ENCODE peak calls at places on chromosomes 5 and 9, in six cellular contexts. U is prostate gland, X is AG09319, W is HL-60, D is upper lobe of right lung, L is foreskin fibroblast. V is an unnamed sample.

GRCh38 chr5:9954869-9955268 is 294.8 kb downstream of the ATPSCKMT start:
- DNase-seq in D (no peak), U (no peak), L (no peak), W (no peak), X (peak), V (no peak)

GRCh38 chr9:114207845-114208244 is 52.5 kb downstream of the COL27A1 start:
- DNase-seq in D (no peak), X (no peak), L (no peak), U (no peak), W (no peak), V (no peak)

GRCh38 chr5:115214541-115214940 is 44.8 kb upstream of the TRIM36 start:
- DNase-seq in U (no peak), D (no peak), L (no peak), W (no peak), X (no peak), V (no peak)

GRCh38 chr9:105842023-105842644 is 147.8 kb downstream of the TMEM38B start:
- DNase-seq in L (peak), W (peak), D (no peak), X (peak), U (no peak), V (peak)

GRCh38 chr9:93677641-93678136 is 101.3 kb downstream of the PHF2 start:
- DNase-seq in U (no peak), W (no peak), L (no peak), D (peak), X (no peak), V (no peak)

GRCh38 chr9:68507098-68507795 is 33.4 kb downstream of the TMEM252 start:
- DNase-seq in U (no peak), W (no peak), D (no peak), L (no peak), X (no peak), V (peak)

GRCh38 chr5:93723005-93723404 is 18.4 kb downstream of the POU5F2 start:
- DNase-seq in W (no peak), U (no peak), L (peak), D (no peak), X (no peak), V (no peak)

GRCh38 chr5:93787598-93787997 is 46.2 kb upstream of the POU5F2 start:
- DNase-seq in L (no peak), D (no peak), U (no peak), W (no peak), X (no peak), V (no peak)

GRCh38 chr9:133370680-133371079 is 5.2 kb downstream of the SURF4 start:
- DNase-seq in W (no peak), X (no peak), D (no peak), L (no peak), U (no peak), V (no peak)

GRCh38 chr9:125119643-125120286 is 23.6 kb downstream of the SCAI start:
- DNase-seq in W (no peak), X (no peak), U (no peak), L (peak), D (no peak), V (no peak)
- TF ChIP-seq CTCF in W (no peak), X (peak), U (no peak), L (peak), D (no peak), V (no peak)

DNA sequence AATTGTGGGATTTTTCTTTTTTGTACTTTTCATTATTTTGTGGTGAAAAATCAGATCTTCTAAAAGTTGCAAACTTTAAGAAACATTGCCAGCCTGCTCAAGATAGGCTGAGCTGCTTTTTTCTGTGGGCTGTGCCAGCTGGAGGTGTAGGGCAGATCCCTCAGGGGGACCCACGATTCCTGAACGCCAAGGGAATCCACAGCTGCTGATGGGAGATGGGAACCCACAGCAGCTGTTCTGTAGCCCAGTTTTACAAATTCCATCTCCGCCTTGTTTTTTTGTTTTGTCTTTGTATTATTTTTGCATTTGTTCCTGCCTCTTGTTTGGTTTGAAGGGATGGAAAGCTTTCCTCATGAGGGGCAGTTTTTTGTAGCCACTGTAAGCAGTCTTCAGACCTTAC is 91.0 kb downstream of the WWC1 start:
- DNase-seq in W (no peak), D (no peak), L (no peak), U (no peak), X (no peak), V (no peak)
- TF ChIP-seq CTCF in W (no peak), D (no peak), L (no peak), U (no peak), X (no peak), V (no peak)

DNA sequence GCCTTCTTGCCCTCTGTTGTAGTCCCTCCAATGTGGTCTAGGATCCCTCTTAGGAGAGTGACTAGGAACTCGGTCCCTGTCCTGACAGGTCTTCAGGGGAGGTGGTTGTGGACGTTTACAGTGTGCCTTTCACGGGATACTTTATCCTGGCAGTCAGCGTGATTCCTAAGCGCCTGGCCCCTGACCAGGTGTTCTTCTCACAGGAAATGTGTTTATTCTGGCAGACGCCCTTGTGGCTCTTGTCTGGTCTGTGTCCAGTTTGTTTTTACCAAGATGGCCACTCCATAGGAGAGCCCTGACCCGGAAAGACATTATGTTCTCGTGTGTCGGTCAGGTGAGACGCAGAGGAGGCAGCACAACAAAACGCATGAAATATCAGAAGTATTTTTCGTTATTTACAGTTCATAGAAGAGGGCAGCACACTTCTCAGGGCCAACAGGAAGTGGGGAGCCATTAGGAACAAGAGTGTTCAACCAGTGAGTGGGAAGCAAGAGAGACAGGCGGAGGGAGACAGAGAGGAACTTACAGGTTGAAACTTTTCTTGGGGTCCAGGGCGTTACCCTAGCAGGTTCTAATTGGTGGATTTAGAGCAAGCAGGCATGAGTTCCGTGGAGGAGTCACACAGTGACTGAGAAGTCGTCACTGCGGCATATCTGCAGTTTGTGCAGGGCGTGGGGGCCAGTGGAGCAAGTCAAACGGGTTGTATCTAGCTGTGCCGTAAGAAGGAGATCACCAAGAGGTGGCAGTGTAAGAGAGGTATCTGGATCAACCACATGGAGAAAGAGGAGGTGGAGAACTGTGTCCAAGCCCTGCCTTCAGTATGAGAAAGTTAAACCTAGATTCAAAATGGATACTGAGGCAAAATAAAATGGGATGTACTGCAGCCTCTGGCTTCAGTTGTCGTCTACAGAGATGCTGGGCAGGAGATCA is 412.9 kb downstream of the ZSWIM6 start:
- DNase-seq in D (no peak), W (no peak), L (no peak), U (peak), X (no peak), V (no peak)
- TF ChIP-seq CTCF in D (no peak), W (no peak), L (no peak), U (no peak), X (no peak), V (no peak)

DNA sequence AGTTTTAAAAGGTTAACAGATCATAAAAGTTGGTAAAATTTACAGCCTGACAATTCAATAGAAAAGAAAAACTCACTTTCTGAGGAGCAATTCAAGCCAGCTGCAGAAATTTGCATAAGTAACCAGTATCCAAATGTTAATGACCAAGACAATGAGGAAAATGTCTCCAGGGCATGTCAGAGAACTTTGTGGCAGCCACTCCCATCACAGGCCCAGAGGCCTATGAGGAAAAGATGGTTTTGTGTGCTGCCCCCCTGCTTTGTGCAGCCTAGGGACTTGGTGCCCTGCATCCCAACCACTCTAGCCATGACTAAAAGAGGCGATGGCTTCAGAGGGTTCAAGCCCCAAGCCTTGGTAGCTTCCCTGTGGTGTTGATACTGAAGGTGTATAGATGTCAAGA is 1406.4 kb upstream of the ACO1 start:
- DNase-seq in W (no peak), L (no peak), X (no peak), U (no peak), D (no peak), V (no peak)
- TF ChIP-seq CTCF in W (no peak), L (no peak), X (no peak), U (no peak), D (no peak), V (no peak)

GRCh38 chr9:99192786-99193465 is 28.8 kb downstream of the ALG2 start:
- DNase-seq in X (no peak), U (no peak), L (peak), D (no peak), W (peak), V (no peak)

GRCh38 chr9:99189887-99190596 is 31.7 kb downstream of the ALG2 start:
- DNase-seq in U (no peak), W (no peak), D (no peak), X (no peak), L (no peak), V (no peak)

GRCh38 chr9:99190597-99191283 is 31.0 kb downstream of the ALG2 start:
- DNase-seq in W (no peak), X (no peak), D (no peak), U (no peak), L (no peak), V (no peak)

GRCh38 chr9:99197124-99197630 is 24.6 kb downstream of the ALG2 start:
- DNase-seq in D (no peak), L (no peak), W (no peak), X (no peak), U (no peak), V (no peak)

GRCh38 chr9:99193466-99193821 is 28.3 kb downstream of the ALG2 start:
- DNase-seq in U (no peak), X (no peak), L (no peak), W (peak), D (no peak), V (no peak)
- TF ChIP-seq CTCF in U (no peak), X (no peak), L (no peak), W (no peak), D (no peak), V (no peak)

GRCh38 chr9:38662763-38663593 is 42.6 kb upstream of the ANKRD18A start:
- DNase-seq in D (no peak), X (no peak), U (no peak), L (peak), W (no peak), V (no peak)
- TF ChIP-seq CTCF in D (no peak), X (peak), U (no peak), L (no peak), W (no peak), V (no peak)

DNA sequence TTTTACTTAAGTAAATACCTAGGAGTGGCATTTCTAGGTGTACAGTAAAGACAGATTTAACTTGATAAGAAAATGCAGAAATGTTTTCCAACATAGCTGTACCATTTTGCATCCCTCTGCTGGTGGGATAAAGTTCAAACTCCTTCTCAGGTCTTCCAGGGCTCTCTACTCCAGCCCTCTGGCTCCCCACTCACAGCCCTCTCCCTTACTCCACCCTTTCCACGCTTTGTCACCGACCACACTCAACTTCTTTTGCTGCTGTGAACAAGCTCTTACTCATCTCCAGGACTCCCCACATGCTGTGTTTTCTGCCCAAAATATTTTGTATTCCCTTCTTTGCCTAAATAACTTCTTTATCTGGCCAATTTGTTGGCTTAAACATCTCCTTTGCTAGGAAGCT is 90.6 kb upstream of the OSMR start:
- DNase-seq in D (no peak), U (no peak), X (no peak), W (no peak), L (peak), V (no peak)
- TF ChIP-seq CTCF in D (no peak), U (no peak), X (no peak), W (no peak), L (peak), V (no peak)